ENCODE peak calls at places on chromosome 15, in six cellular contexts. One of them, this sample, is unnamed.

GRCh38 chr15:34889486-34889885 is 80.1 kb downstream of the AQR start:
- DNase-seq in ELR: peak; percentile 58
- DNase-seq in activated T-cell treated with anti-CD3 and anti-CD28 coated beads for 48 hours: no peak
- DNase-seq in endothelial cell: no peak
- DNase-seq in occipital lobe: no peak
- DNase-seq in KBM-7: no peak
- DNase-seq in this sample: no peak

GRCh38 chr15:89177116-89177515 is 44.3 kb downstream of the RLBP1 start:
- DNase-seq in endothelial cell: no peak
- DNase-seq in activated T-cell treated with anti-CD3 and anti-CD28 coated beads for 48 hours: no peak
- DNase-seq in KBM-7: no peak
- DNase-seq in occipital lobe: no peak
- DNase-seq in ELR: no peak
- DNase-seq in this sample: no peak

GRCh38 chr15:62708470-62708869 is 334.1 kb upstream of the TPM1 start:
- DNase-seq in KBM-7: no peak
- DNase-seq in occipital lobe: no peak
- DNase-seq in activated T-cell treated with anti-CD3 and anti-CD28 coated beads for 48 hours: no peak
- DNase-seq in ELR: no peak
- DNase-seq in endothelial cell: no peak
- DNase-seq in this sample: no peak

GRCh38 chr15:76936671-76937070 is 5.1 kb downstream of the RCN2 start:
- DNase-seq in endothelial cell: no peak
- DNase-seq in occipital lobe: no peak
- DNase-seq in ELR: no peak
- DNase-seq in activated T-cell treated with anti-CD3 and anti-CD28 coated beads for 48 hours: no peak
- DNase-seq in KBM-7: no peak
- DNase-seq in this sample: no peak

GRCh38 chr15:40266828-40267304 is 16.0 kb downstream of the ANKRD63 start:
- DNase-seq in ELR: peak; percentile 95
- DNase-seq in occipital lobe: no peak
- DNase-seq in activated T-cell treated with anti-CD3 and anti-CD28 coated beads for 48 hours: no peak
- DNase-seq in KBM-7: no peak
- DNase-seq in endothelial cell: no peak
- DNase-seq in this sample: peak; percentile 88

GRCh38 chr15:99703603-99704443 is 29.4 kb downstream of the LYSMD4 start:
- DNase-seq in occipital lobe: no peak
- DNase-seq in KBM-7: peak; percentile 74
- DNase-seq in activated T-cell treated with anti-CD3 and anti-CD28 coated beads for 48 hours: no peak
- DNase-seq in ELR: peak; percentile 87
- DNase-seq in endothelial cell: peak; percentile 33
- DNase-seq in this sample: no peak

GRCh38 chr15:78209646-78210348 is 24.6 kb downstream of the ACSBG1 start:
- DNase-seq in KBM-7: no peak
- DNase-seq in activated T-cell treated with anti-CD3 and anti-CD28 coated beads for 48 hours: no peak
- DNase-seq in endothelial cell: no peak
- DNase-seq in ELR: no peak
- DNase-seq in occipital lobe: no peak
- DNase-seq in this sample: no peak

GRCh38 chr15:82540055-82540983 is at the start of gene RPS17:
- DNase-seq in KBM-7: peak; percentile 100
- DNase-seq in endothelial cell: peak; percentile 99
- DNase-seq in ELR: peak; percentile 94
- DNase-seq in occipital lobe: no peak
- DNase-seq in activated T-cell treated with anti-CD3 and anti-CD28 coated beads for 48 hours: peak; percentile 100
- DNase-seq in this sample: peak; percentile 95

GRCh38 chr15:60101416-60101815 is 97.3 kb downstream of the FOXB1 start:
- DNase-seq in KBM-7: no peak
- DNase-seq in occipital lobe: no peak
- DNase-seq in activated T-cell treated with anti-CD3 and anti-CD28 coated beads for 48 hours: no peak
- DNase-seq in ELR: no peak
- DNase-seq in endothelial cell: no peak
- DNase-seq in this sample: no peak

GRCh38 chr15:51814616-51815015 is 14.8 kb upstream of the TMOD3 start:
- DNase-seq in endothelial cell: no peak
- DNase-seq in occipital lobe: no peak
- DNase-seq in KBM-7: no peak
- DNase-seq in activated T-cell treated with anti-CD3 and anti-CD28 coated beads for 48 hours: no peak
- DNase-seq in ELR: no peak
- DNase-seq in this sample: no peak

GRCh38 chr15:88454867-88455810 is 12.0 kb downstream of the MRPL46 start:
- DNase-seq in activated T-cell treated with anti-CD3 and anti-CD28 coated beads for 48 hours: no peak
- DNase-seq in KBM-7: peak; percentile 89
- DNase-seq in endothelial cell: peak; percentile 70
- DNase-seq in occipital lobe: peak; percentile 45
- DNase-seq in ELR: peak; percentile 81
- DNase-seq in this sample: peak; percentile 85

GRCh38 chr15:65956307-65956706 is 87.0 kb downstream of the RAB11A start:
- DNase-seq in activated T-cell treated with anti-CD3 and anti-CD28 coated beads for 48 hours: no peak
- DNase-seq in KBM-7: no peak
- DNase-seq in ELR: no peak
- DNase-seq in endothelial cell: no peak
- DNase-seq in occipital lobe: no peak
- DNase-seq in this sample: no peak

GRCh38 chr15:63601026-63601726 is 4.0 kb downstream of the FBXL22 start:
- DNase-seq in endothelial cell: peak; percentile 37
- DNase-seq in activated T-cell treated with anti-CD3 and anti-CD28 coated beads for 48 hours: peak; percentile 40
- DNase-seq in ELR: peak; percentile 51
- DNase-seq in KBM-7: peak; percentile 74
- DNase-seq in occipital lobe: no peak
- DNase-seq in this sample: no peak

GRCh38 chr15:94057305-94057704 is 174.1 kb upstream of the MCTP2 start:
- DNase-seq in KBM-7: no peak
- DNase-seq in ELR: no peak
- DNase-seq in activated T-cell treated with anti-CD3 and anti-CD28 coated beads for 48 hours: no peak
- DNase-seq in occipital lobe: no peak
- DNase-seq in endothelial cell: no peak
- DNase-seq in this sample: no peak

GRCh38 chr15:43230640-43231115 is 9.9 kb upstream of the EPB42 start:
- DNase-seq in ELR: peak; percentile 15
- DNase-seq in KBM-7: no peak
- DNase-seq in activated T-cell treated with anti-CD3 and anti-CD28 coated beads for 48 hours: no peak
- DNase-seq in occipital lobe: no peak
- DNase-seq in endothelial cell: no peak
- DNase-seq in this sample: no peak

GRCh38 chr15:86125775-86126174 is 46.1 kb downstream of the AGBL1 start:
- DNase-seq in endothelial cell: no peak
- DNase-seq in ELR: no peak
- DNase-seq in KBM-7: no peak
- DNase-seq in occipital lobe: no peak
- DNase-seq in activated T-cell treated with anti-CD3 and anti-CD28 coated beads for 48 hours: no peak
- DNase-seq in this sample: no peak

GRCh38 chr15:23565395-23566069 is at the start of gene MKRN3:
- DNase-seq in endothelial cell: peak; percentile 15
- DNase-seq in occipital lobe: no peak
- DNase-seq in ELR: peak; percentile 82
- DNase-seq in activated T-cell treated with anti-CD3 and anti-CD28 coated beads for 48 hours: peak; percentile 29
- DNase-seq in KBM-7: no peak
- DNase-seq in this sample: peak; percentile 73